ENCODE peak calls at places on chromosomes 1 and 21, in five cellular contexts. E is A549, P is GM12878, G is HepG2, O is K562. Y is an unnamed sample.
A peak's percentile ranks its signal among the peaks of the same experiment; 100 is the strongest.

GRCh38 chr21:36487641-36488307 is 7.9 kb upstream of the CLDN14 start:
- DNase-seq in E (no peak), P (no peak), G (no peak), O (no peak), Y (no peak)

GRCh38 chr1:59926381-59927243 is at the start of gene CYP2J2:
- DNase-seq in E (peak; percentile 3), P (peak; percentile 4), G (no peak), O (no peak), Y (peak; percentile 72)

GRCh38 chr1:228898582-228898992 is 163.3 kb downstream of the RHOU start:
- DNase-seq in E (no peak), P (no peak), G (no peak), O (no peak), Y (no peak)

GRCh38 chr1:203217139-203217621 is 12.3 kb downstream of the CHIT1 start:
- DNase-seq in E (no peak), P (no peak), G (no peak), O (peak; percentile 30), Y (peak; percentile 73)

GRCh38 chr1:41783189-41783639 is 135.5 kb downstream of the HIVEP3 start:
- DNase-seq in E (peak; percentile 36), P (no peak), G (no peak), O (no peak), Y (no peak)

GRCh38 chr21:32200029-32200428 is 78.8 kb downstream of the MIS18A start:
- DNase-seq in E (no peak), P (no peak), G (no peak), O (no peak), Y (no peak)

GRCh38 chr1:32265846-32266245 is 14.8 kb downstream of the LCK start:
- DNase-seq in E (no peak), P (no peak), G (no peak), O (no peak), Y (no peak)

GRCh38 chr1:204493145-204493881 is 1.3 kb downstream of the PIK3C2B start:
- DNase-seq in E (peak; percentile 48), P (no peak), G (peak; percentile 73), O (no peak), Y (peak; percentile 52)

GRCh38 chr1:95547000-95547399 is 313.0 kb downstream of the RWDD3 start:
- DNase-seq in E (no peak), P (no peak), G (no peak), O (no peak), Y (no peak)

GRCh38 chr1:183139281-183139942 is 46.7 kb upstream of the LAMC2 start:
- DNase-seq in E (peak; percentile 40), P (no peak), G (peak; percentile 74), O (no peak), Y (no peak)

DNA sequence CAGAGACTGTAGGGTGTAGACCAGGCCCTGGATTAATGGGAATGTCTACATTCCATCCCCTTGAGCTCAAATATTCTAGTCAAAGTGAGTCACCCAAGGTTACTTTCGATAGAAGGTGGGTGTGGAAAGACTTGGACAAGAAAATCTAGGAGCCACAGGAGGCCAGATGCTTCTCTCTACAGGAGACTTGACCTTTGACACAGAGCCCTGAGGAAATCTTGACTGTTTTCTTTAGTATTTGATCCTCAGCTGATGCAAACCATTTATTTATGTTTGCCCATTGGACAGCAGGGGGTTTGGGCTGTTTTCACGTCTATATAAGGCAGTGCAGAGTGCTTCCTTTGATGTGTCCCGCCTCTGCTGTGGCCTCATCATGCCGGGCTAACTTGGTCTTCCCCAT is 15.7 kb upstream of the MAP3K7CL start:
- DNase-seq in E (peak; percentile 9), P (no peak), G (no peak), O (no peak), Y (peak; percentile 51)
- TF ChIP-seq JUNB in E (no peak), P (no peak), G (no peak), O (no peak), Y (no peak)

GRCh38 chr21:41280115-41280919 is 36.3 kb upstream of the FAM3B start:
- DNase-seq in E (no peak), P (no peak), G (no peak), O (no peak), Y (no peak)

GRCh38 chr21:41282412-41282811 is 34.2 kb upstream of the FAM3B start:
- DNase-seq in E (no peak), P (no peak), G (no peak), O (no peak), Y (no peak)

GRCh38 chr21:41283211-41283818 is 33.3 kb upstream of the FAM3B start:
- DNase-seq in E (peak; percentile 50), P (peak; percentile 61), G (peak; percentile 74), O (peak; percentile 62), Y (peak; percentile 85)
- TF ChIP-seq JUNB in E (no peak), P (no peak), G (no peak), O (no peak), Y (no peak)

DNA sequence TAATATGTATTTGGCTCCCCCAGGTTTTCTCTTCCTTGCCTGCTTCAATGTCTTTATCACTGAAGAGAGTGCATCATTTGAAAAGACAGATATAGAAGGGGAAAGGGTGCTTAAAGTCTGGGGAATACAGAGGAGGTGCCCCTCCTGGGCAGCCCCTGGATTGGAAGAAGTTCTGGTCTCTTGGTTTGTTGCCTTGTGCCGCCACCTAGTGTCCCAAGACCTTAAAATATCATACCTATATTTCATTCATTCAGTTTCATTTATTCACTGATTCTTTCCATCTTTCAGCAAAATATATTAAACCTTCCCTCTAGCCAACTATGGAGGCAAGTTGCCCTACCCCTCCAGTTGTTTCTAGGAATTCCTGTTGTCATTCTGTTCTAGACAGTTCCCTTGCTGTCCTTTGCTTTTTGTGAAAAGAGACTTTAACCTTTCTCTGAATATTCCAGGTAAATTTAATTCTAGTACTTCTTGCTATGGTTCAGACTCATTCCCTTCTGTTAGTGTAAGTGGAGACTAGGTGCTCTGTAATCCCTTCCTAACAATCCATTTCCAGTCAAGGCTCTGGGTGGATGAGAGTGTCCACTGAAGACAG is 56.1 kb downstream of the MEF2D start:
- DNase-seq in E (peak; percentile 52), P (no peak), G (peak; percentile 52), O (no peak), Y (peak; percentile 89)
- TF ChIP-seq JUNB in E (no peak), P (no peak), G (no peak), O (no peak), Y (no peak)

GRCh38 chr1:201739492-201740085 is 89.4 kb upstream of the IPO9 start:
- DNase-seq in E (no peak), P (no peak), G (no peak), O (no peak), Y (peak; percentile 90)
- TF ChIP-seq JUNB in E (no peak), P (no peak), G (no peak), O (no peak), Y (no peak)

GRCh38 chr21:46368533-46369285 is 44.8 kb downstream of the PCNT start:
- DNase-seq in E (no peak), P (peak; percentile 65), G (no peak), O (no peak), Y (no peak)
- TF ChIP-seq JUNB in E (no peak), P (no peak), G (no peak), O (no peak), Y (no peak)

GRCh38 chr1:22806584-22806983 is 95.9 kb downstream of the EPHB2 start:
- DNase-seq in E (no peak), P (no peak), G (no peak), O (no peak), Y (no peak)
- TF ChIP-seq JUNB in E (no peak), P (no peak), G (no peak), O (no peak), Y (no peak)

DNA sequence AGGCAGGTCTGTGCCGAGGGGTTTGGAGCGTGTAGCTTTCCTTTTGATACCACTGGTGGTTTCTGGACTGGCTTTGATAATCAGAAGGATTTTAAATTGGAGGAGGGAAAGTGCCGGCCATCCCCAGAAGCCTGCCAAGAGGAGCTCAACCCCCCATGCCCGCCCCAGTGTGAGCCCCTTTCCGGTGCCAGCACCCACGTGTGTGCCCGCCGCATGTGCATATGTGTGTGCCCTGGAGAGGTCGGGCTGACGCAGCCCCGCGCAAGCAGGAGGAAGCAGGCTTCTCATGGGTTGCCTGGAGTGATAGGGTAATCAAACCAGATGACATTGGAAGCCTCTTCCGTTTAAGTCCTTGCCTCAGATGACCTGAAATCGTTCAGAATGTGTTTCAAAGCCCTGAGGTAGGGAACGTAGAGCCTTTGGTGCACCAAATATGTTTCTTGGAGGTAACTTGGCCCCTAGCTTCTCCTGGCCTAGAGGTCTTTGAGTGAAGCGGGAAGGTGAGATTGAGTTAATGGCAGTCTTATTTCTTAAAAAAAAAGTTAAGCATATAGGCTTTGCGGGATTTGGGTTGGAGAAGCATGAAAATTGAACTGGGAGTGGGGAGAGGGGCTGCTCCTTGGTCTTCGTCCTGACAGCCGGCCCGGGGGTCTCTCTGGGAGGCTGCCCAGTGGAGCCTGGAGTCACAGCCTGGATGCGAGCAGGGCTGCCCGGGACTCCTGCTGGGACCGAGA is 34.1 kb upstream of the ARHGEF16 start:
- DNase-seq in E (no peak), P (no peak), G (no peak), O (no peak), Y (no peak)
- TF ChIP-seq JUNB in E (no peak), P (no peak), G (no peak), O (no peak), Y (no peak)

Y was measured in GM23338.